ENCODE peak calls at places on chromosomes 4 and X, in ten cellular contexts. F, R, C, B, T, N, X, L, H and W are unnamed samples.

GRCh38 chr4:19823781-19824180 is 427.9 kb upstream of the SLIT2 start:
- DNase-seq in F (no peak), R (no peak), C (no peak), B (no peak), T (no peak), N (no peak), X (no peak), L (no peak), H (no peak), W (no peak)

GRCh38 chr4:125390126-125390525 is 75.4 kb downstream of the FAT4 start:
- DNase-seq in F (no peak), R (peak; percentile 27), C (no peak), B (no peak), T (peak; percentile 7), N (peak; percentile 67), X (no peak), L (no peak), H (peak; percentile 43), W (no peak)

GRCh38 chr4:10006604-10007435 is 14.5 kb downstream of the SLC2A9 start:
- DNase-seq in F (no peak), R (no peak), C (no peak), B (no peak), T (no peak), N (peak; percentile 47), X (peak; percentile 69), L (no peak), H (peak; percentile 38), W (no peak)

GRCh38 chr4:89619230-89619962 is 217.6 kb downstream of the SNCA start:
- DNase-seq in F (no peak), R (no peak), C (no peak), B (no peak), T (no peak), N (no peak), X (no peak), L (no peak), H (no peak), W (no peak)

GRCh38 chrX:44795945-44796450 is 47.8 kb upstream of the DUSP21 start:
- DNase-seq in F (no peak), R (no peak), C (no peak), B (no peak), T (no peak), N (no peak), X (no peak), L (no peak), H (no peak), W (no peak)

GRCh38 chr4:71978192-71978845 is 53.5 kb upstream of the NPFFR2 start:
- DNase-seq in F (no peak), R (no peak), C (no peak), B (no peak), T (no peak), N (no peak), X (no peak), L (no peak), H (no peak), W (no peak)

GRCh38 chrX:56947695-56948094 is 47.6 kb downstream of the SPIN3 start:
- DNase-seq in F (no peak), R (no peak), C (no peak), B (no peak), T (no peak), N (peak; percentile 4), X (no peak), L (no peak), H (peak; percentile 0), W (no peak)

GRCh38 chrX:13742397-13743176 is 8.0 kb downstream of the OFD1 start:
- DNase-seq in F (no peak), R (no peak), C (no peak), B (no peak), T (no peak), N (peak; percentile 14), X (no peak), L (no peak), H (no peak), W (no peak)

GRCh38 chrX:41137589-41137988 is 52.3 kb downstream of the USP9X start:
- DNase-seq in F (no peak), R (no peak), C (no peak), B (no peak), T (no peak), N (no peak), X (no peak), L (no peak), H (no peak), W (no peak)

GRCh38 chr4:8107146-8107657 is 51.4 kb downstream of the ABLIM2 start:
- DNase-seq in F (no peak), R (no peak), C (no peak), B (no peak), T (no peak), N (no peak), X (no peak), L (no peak), H (no peak), W (no peak)

GRCh38 chr4:94489075-94489474 is 37.3 kb downstream of the PDLIM5 start:
- DNase-seq in F (no peak), R (no peak), C (no peak), B (no peak), T (no peak), N (no peak), X (no peak), L (no peak), H (no peak), W (no peak)

GRCh38 chrX:13033193-13033592 is 11.2 kb downstream of the FAM9C start:
- DNase-seq in F (no peak), R (no peak), C (no peak), B (no peak), T (no peak), N (no peak), X (no peak), L (no peak), H (no peak), W (no peak)

GRCh38 chr4:173448919-173449641 is 50.2 kb upstream of the SCRG1 start:
- DNase-seq in F (no peak), R (no peak), C (no peak), B (no peak), T (no peak), N (no peak), X (no peak), L (no peak), H (no peak), W (no peak)

GRCh38 chr4:81826817-81827424 is 355.2 kb upstream of the RASGEF1B start:
- DNase-seq in F (no peak), R (no peak), C (no peak), B (no peak), T (no peak), N (no peak), X (no peak), L (no peak), H (no peak), W (no peak)

GRCh38 chrX:97155809-97156208 is 272.1 kb downstream of the RPA4 start:
- DNase-seq in F (no peak), R (no peak), C (no peak), B (peak; percentile 6), T (no peak), N (no peak), X (no peak), L (no peak), H (no peak), W (no peak)

GRCh38 chrX:72060196-72060974 is 71.3 kb downstream of the RTL5 start:
- DNase-seq in F (peak; percentile 22), R (no peak), C (peak; percentile 30), B (no peak), T (no peak), N (peak; percentile 23), X (peak; percentile 75), L (peak; percentile 52), H (no peak), W (peak; percentile 34)

GRCh38 chr4:158254328-158254727 is 44.0 kb downstream of the TMEM144 start:
- DNase-seq in F (no peak), R (no peak), C (no peak), B (no peak), T (no peak), N (no peak), X (no peak), L (no peak), H (no peak), W (no peak)

GRCh38 chr4:141609243-141609642 is 27.1 kb upstream of the IL15 start:
- DNase-seq in F (no peak), R (no peak), C (no peak), B (no peak), T (no peak), N (peak; percentile 10), X (no peak), L (no peak), H (peak; percentile 5), W (no peak)

GRCh38 chr4:66023061-66023460 is 352.8 kb upstream of the EPHA5 start:
- DNase-seq in F (no peak), R (no peak), C (no peak), B (no peak), T (no peak), N (no peak), X (no peak), L (no peak), H (no peak), W (no peak)